ENCODE peak calls at places on chromosomes 11 and 22, in seven cellular contexts. W is astrocyte of the spinal cord, T is choroid plexus epithelial cell, Q is bronchial epithelial cell, M is HCT116, B is brain microvascular endothelial cell, Z is BJ. N is an unnamed sample.

GRCh38 chr22:23283591-23284503 is 103.5 kb downstream of the BCR start:
- DNase-seq in W (no peak), T (no peak), Q (no peak), M (no peak), B (no peak), Z (no peak), N (no peak)

GRCh38 chr22:43530864-43531201 is 119.0 kb downstream of the MPPED1 start:
- DNase-seq in W (no peak), T (no peak), Q (peak), M (no peak), B (no peak), Z (no peak), N (no peak)

GRCh38 chr11:64438986-64439771 is 80.2 kb downstream of the RPS6KA4 start:
- DNase-seq in W (no peak), T (no peak), Q (peak), M (no peak), B (no peak), Z (no peak), N (no peak)

GRCh38 chr11:32939866-32940265 is 47.3 kb downstream of the QSER1 start:
- DNase-seq in W (no peak), T (no peak), Q (no peak), M (no peak), B (no peak), Z (no peak), N (no peak)

GRCh38 chr22:38414009-38414395 is 41.0 kb downstream of the KCNJ4 start:
- DNase-seq in W (no peak), T (no peak), Q (no peak), M (no peak), B (no peak), Z (no peak), N (no peak)

GRCh38 chr11:110295487-110296225 is 758 bp downstream of the RDX start:
- DNase-seq in W (peak), T (peak), Q (no peak), M (no peak), B (peak), Z (no peak), N (peak)

GRCh38 chr11:67282155-67282875 is 6.8 kb upstream of the ANKRD13D start:
- DNase-seq in W (no peak), T (no peak), Q (no peak), M (no peak), B (no peak), Z (no peak), N (no peak)

GRCh38 chr11:35047179-35047578 is 91.8 kb upstream of the CD44 start:
- DNase-seq in W (no peak), T (no peak), Q (no peak), M (no peak), B (no peak), Z (no peak), N (no peak)

GRCh38 chr22:23175817-23176644 is 4.3 kb upstream of the BCR start:
- DNase-seq in W (no peak), T (no peak), Q (no peak), M (no peak), B (no peak), Z (no peak), N (no peak)

GRCh38 chr11:6319879-6320410 is 356 bp downstream of the CAVIN3 start:
- DNase-seq in W (peak), T (peak), Q (peak), M (peak), B (peak), Z (peak), N (peak)

GRCh38 chr11:75347781-75348613 is 3.5 kb downstream of the ARRB1 start:
- DNase-seq in W (peak), T (peak), Q (peak), M (no peak), B (peak), Z (peak), N (peak)
- H3K4me3 ChIP-seq in W (no peak), T (no peak), Q (no peak), M (no peak), B (no peak), Z (no peak), N (no peak)

GRCh38 chr11:15128621-15129020 is 13.9 kb downstream of the INSC start:
- DNase-seq in W (no peak), T (no peak), Q (no peak), M (no peak), B (no peak), Z (no peak), N (no peak)

GRCh38 chr11:15123849-15124248 is 9.1 kb downstream of the INSC start:
- DNase-seq in W (peak), T (peak), Q (peak), M (peak), B (peak), Z (peak), N (peak)

GRCh38 chr11:15124528-15124927 is 9.8 kb downstream of the INSC start:
- DNase-seq in W (no peak), T (no peak), Q (no peak), M (no peak), B (no peak), Z (no peak), N (no peak)

DNA sequence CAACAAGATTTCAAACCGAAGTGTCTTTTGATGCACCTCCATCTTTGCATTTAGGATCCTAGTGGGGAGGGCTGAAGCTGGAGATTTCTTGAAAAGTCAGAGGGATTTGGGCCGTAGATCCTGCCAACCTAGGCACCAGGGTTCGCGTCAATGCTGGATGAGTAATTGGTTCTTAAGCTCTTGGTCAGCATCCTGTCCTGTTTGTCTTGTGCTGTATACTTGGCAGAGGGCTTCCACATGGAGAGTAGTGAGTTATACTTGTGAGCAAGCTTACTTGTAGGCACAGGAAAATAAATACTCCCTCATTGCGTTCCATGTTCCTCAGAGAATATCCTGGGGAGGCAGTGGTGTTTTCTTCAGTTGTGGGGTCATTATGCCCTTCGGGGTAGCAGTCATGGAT is 12.6 kb downstream of the INSC start:
- DNase-seq in W (peak), T (peak), Q (peak), M (no peak), B (peak), Z (no peak), N (peak)
- TF ChIP-seq CTCF in W (no peak), T (no peak), Q (no peak), M (no peak), B (no peak), Z (no peak), N (no peak)

GRCh38 chr11:23732026-23732425 is 764.8 kb upstream of the LUZP2 start:
- DNase-seq in W (peak), T (peak), Q (no peak), M (no peak), B (peak), Z (no peak), N (peak)

GRCh38 chr11:23725752-23726151 is 771.1 kb upstream of the LUZP2 start:
- DNase-seq in W (peak), T (peak), Q (no peak), M (no peak), B (peak), Z (no peak), N (no peak)

GRCh38 chr11:23729088-23729487 is 767.8 kb upstream of the LUZP2 start:
- DNase-seq in W (no peak), T (no peak), Q (no peak), M (no peak), B (no peak), Z (no peak), N (no peak)

GRCh38 chr11:23727821-23728220 is 769.0 kb upstream of the LUZP2 start:
- DNase-seq in W (peak), T (peak), Q (peak), M (no peak), B (peak), Z (no peak), N (peak)

GRCh38 chr11:23730307-23730998 is 766.4 kb upstream of the LUZP2 start:
- DNase-seq in W (no peak), T (no peak), Q (no peak), M (no peak), B (no peak), Z (no peak), N (no peak)
- H3K4me3 ChIP-seq in W (no peak), T (no peak), Q (no peak), M (no peak), B (no peak), Z (no peak), N (no peak)

DNA sequence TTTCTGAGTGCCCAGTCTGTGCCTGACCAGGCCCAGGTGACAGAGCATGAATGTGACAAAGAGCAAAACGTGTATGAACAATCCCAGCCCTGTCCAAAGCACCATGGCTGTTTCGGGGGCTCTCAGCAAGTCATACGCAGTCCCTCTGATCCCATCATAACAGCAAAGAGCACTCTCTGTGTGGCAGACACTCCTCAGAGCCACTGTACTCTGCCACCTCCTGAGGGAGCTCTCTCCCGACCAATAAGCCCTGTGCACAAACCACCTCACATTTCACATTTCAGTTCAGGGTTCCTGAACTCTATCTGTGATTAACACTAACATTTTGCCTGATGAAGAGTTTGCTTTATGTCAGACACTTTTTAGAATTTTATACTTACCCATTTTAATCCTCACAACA is 6.6 kb downstream of the DGCR2 start:
- DNase-seq in W (no peak), T (peak), Q (no peak), M (no peak), B (no peak), Z (no peak), N (no peak)
- TF ChIP-seq CTCF in W (peak), T (peak), Q (peak), M (no peak), B (no peak), Z (peak), N (no peak)

DNA sequence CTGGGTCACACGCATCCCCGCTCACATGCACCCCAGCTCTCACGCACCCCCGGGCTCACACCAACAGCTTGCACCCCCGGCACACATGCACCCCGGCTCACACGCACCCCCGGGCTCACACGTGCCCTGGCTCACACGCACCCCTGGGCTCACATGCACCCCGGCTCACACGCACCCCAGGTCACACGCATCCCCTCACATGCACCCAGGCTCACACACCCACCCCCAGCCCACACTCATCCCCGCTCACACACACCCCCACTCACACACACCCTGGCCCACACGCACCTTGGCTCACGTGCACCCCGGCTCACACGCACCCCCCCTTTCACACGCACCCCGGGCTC is 16.3 kb downstream of the TSPAN4 start:
- DNase-seq in W (no peak), T (no peak), Q (no peak), M (no peak), B (no peak), Z (no peak), N (no peak)
- H3K4me3 ChIP-seq in W (no peak), T (no peak), Q (no peak), M (no peak), B (peak), Z (no peak), N (peak)

DNA sequence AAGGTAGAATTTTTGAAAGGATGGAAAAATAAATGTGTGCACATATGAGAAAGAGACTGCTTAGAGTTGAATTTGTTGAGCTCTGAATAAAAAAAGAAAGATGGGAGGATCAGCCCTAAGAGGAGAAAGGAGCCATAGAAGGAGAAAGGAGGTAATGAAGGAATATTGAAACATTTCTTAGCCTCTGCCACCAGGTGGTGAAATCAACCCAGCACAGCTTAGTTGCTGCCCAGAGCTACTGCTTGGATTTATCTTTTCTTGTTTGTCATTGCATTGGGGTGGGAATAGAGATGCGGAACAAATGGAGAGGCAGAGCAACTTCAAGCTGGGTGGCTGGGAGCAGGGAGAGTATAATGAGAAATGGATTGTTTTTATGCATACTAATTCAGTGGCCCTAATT is 80.4 kb downstream of the SERGEF start:
- DNase-seq in W (no peak), T (no peak), Q (no peak), M (no peak), B (no peak), Z (no peak), N (no peak)
- TF ChIP-seq CTCF in W (peak), T (peak), Q (no peak), M (no peak), B (peak), Z (no peak), N (peak)

GRCh38 chr11:95700471-95700817 is 89.1 kb downstream of the FAM76B start:
- DNase-seq in W (no peak), T (no peak), Q (no peak), M (no peak), B (no peak), Z (no peak), N (no peak)
- H3K4me3 ChIP-seq in W (no peak), T (no peak), Q (no peak), M (no peak), B (no peak), Z (no peak), N (no peak)

GRCh38 chr11:124937336-124937935 is 1.6 kb upstream of the HEPACAM start:
- DNase-seq in W (no peak), T (no peak), Q (no peak), M (no peak), B (no peak), Z (no peak), N (no peak)

GRCh38 chr11:124941703-124942102 is 5.9 kb upstream of the HEPACAM start:
- DNase-seq in W (no peak), T (no peak), Q (no peak), M (no peak), B (no peak), Z (no peak), N (no peak)

GRCh38 chr11:124935548-124936514 is at the start of gene HEPACAM:
- DNase-seq in W (no peak), T (no peak), Q (no peak), M (no peak), B (no peak), Z (no peak), N (no peak)

GRCh38 chr11:124938206-124938765 is 2.4 kb upstream of the HEPACAM start:
- DNase-seq in W (no peak), T (peak), Q (no peak), M (no peak), B (no peak), Z (no peak), N (peak)

DNA sequence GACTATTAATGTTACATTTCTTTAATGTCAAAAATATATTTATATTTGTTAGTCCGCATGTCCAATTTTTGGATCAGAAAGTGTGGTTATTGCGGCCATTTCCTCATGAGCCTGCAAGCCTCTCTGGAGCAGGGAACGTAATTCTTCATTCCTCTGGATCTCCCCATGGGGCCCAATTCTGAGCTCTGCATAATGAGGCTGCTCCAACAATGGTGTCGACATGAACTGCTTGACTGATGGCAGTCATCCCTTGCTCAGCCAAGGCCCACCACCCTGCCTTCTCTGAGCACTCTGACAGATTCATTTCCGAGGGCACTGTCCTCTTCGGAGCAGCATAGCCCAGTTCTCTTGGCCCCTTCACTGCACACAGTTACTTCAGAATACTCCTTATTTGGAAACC is 3.1 kb upstream of the HEPACAM start:
- DNase-seq in W (no peak), T (no peak), Q (no peak), M (no peak), B (no peak), Z (no peak), N (no peak)
- TF ChIP-seq CTCF in W (no peak), T (no peak), Q (no peak), M (no peak), B (no peak), Z (no peak), N (no peak)

DNA sequence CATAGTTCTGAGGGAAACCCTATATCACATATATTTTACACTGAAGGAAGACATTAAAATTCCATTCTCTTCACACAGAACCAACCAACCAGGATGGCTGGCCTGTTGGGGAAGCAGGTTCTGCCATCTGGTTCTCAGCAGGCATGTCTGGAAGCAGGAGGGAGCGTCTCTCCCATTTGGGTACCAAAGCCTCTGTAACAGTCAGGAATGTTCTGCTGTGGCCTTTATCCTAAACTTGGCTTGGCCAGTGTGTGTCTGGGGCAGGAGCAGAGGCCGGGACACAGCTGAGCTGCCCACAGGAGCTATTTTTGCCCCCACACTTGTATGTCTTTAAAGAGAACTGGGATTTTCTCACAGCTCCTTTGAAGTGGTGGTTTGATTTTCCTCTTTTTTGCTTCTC is 29.3 kb downstream of the SGSM3 start:
- DNase-seq in W (no peak), T (no peak), Q (no peak), M (no peak), B (no peak), Z (no peak), N (no peak)
- H3K4me3 ChIP-seq in W (no peak), T (no peak), Q (no peak), M (no peak), B (no peak), Z (no peak), N (no peak)